ENCODE peak calls at places on chromosomes 6 and 20, in four cellular contexts. A is H1, J is H9, U is neuronal stem cell. L is an unnamed sample.

GRCh38 chr6:39366875-39367618 is 44.5 kb upstream of the KCNK16 start:
- DNase-seq in U (no peak), J (no peak), A (no peak), L (peak; percentile 36)

GRCh38 chr6:125904871-125905270 is 51.7 kb upstream of the HINT3 start:
- DNase-seq in U (no peak), A (no peak), J (no peak), L (peak; percentile 68)

GRCh38 chr6:37713529-37714119 is 15.9 kb upstream of the MDGA1 start:
- DNase-seq in U (no peak), A (no peak), J (no peak), L (peak; percentile 47)

GRCh38 chr20:33947709-33948295 is 45.9 kb upstream of the RALY start:
- DNase-seq in U (peak; percentile 27), A (peak; percentile 82), J (peak; percentile 87), L (peak; percentile 18)

GRCh38 chr6:126963077-126963809 is 155.2 kb upstream of the RSPO3 start:
- DNase-seq in U (no peak), J (peak; percentile 28), A (no peak), L (no peak)

GRCh38 chr6:41697902-41698349 is 37.5 kb downstream of the TFEB start:
- DNase-seq in J (no peak), A (no peak), U (no peak), L (no peak)

GRCh38 chr20:33817411-33817810 is 6.3 kb downstream of the CHMP4B start:
- DNase-seq in A (no peak), U (no peak), J (no peak), L (no peak)

GRCh38 chr6:104642871-104643270 is 216.8 kb downstream of the HACE1 start:
- DNase-seq in U (no peak), J (no peak), A (no peak), L (peak; percentile 28)

GRCh38 chr6:46118836-46119235 is 11.0 kb upstream of the ENPP4 start:
- DNase-seq in A (no peak), U (no peak), J (no peak), L (no peak)

GRCh38 chr6:49713346-49713745 is at the start of gene CRISP2:
- DNase-seq in A (no peak), U (no peak), J (peak; percentile 58), L (no peak)

GRCh38 chr6:20687494-20687893 is 153.2 kb downstream of the CDKAL1 start:
- DNase-seq in J (no peak), U (no peak), A (no peak), L (no peak)

GRCh38 chr6:33418690-33419291 is 884 bp upstream of the CUTA start:
- DNase-seq in A (peak; percentile 55), U (no peak), J (peak; percentile 56), L (peak; percentile 92)

GRCh38 chr6:42963855-42964605 is 3.5 kb downstream of the GNMT start:
- DNase-seq in U (no peak), A (peak; percentile 82), J (peak; percentile 89), L (peak; percentile 78)

GRCh38 chr20:50423758-50424157 is 86.4 kb upstream of the PTPN1 start:
- DNase-seq in U (no peak), J (no peak), A (no peak), L (no peak)

GRCh38 chr20:44174996-44175766 is 11.8 kb downstream of the JPH2 start:
- DNase-seq in J (no peak), A (no peak), U (no peak), L (no peak)
- H3K18ac ChIP-seq in J (no peak overlapping the region), A (no peak overlapping the region), U (peak overlapping the region; percentile 20), L (no peak overlapping the region)

DNA sequence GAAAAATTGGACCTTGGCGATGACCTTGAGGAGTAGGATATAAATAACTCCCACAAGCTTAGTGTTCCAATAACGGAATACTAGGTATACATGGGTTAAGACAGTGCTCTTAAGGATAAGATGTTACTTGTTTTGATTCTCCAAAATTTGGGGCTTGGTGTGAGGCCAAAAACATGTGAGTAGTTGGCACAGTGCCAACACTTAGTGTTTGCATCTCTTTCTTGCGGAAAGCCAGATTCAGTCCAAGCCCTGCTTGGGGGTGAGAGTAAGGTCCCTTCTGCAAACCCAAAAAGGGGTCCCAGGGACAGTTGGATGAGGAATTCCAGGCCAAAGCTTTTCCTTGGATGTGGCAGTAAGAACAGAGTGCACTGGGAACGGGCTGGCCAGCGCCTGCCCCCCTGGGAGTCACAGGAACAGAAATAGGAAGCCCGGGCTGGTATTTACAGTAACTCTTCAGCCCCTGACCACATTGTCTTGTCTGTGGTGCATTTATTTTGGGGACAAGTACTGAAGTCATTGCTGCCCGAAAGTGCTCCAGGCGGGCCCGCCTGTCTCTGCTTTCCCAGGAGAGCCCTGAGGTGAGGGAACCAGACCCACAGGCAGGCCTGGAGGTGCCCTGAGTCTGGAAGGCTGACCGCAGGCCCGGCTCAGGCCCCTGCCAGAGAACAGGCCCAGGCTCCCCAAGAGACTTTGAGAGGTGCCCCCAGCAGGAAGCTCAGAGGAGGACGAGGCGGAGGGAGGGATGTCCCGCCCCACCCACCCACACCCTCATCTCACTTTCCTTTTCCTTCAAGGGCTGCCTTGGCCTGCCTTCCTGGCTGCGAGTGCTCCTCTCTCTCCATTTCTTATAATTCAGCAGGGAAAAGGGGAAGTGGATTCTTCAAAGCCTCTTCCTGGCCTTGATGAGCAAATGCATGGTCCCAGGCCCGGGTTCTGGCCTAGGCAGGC is 218.4 kb downstream of the MAFB start:
- DNase-seq in J (no peak), A (no peak), U (no peak), L (no peak)
- H2BK12ac ChIP-seq in J (no peak overlapping the region), A (no peak overlapping the region), U (peak overlapping the region; percentile 65), L (no peak overlapping the region)

GRCh38 chr20:40331249-40331648 is 357.8 kb downstream of the MAFB start:
- DNase-seq in J (no peak), A (no peak), U (no peak), L (no peak)
- H2BK15ac ChIP-seq in J (no peak overlapping the region), A (no peak overlapping the region), U (no peak overlapping the region), L (no peak overlapping the region)

GRCh38 chr6:53795702-53796450 is 1.1 kb downstream of the LRRC1 start:
- DNase-seq in U (peak; percentile 40), J (no peak), A (peak; percentile 67), L (peak; percentile 35)
- H3K18ac ChIP-seq in U (peak overlapping the region; percentile 93), J (no peak overlapping the region), A (no peak overlapping the region), L (no peak overlapping the region)

GRCh38 chr6:150863213-150863928 is 2.1 kb upstream of the MTHFD1L start:
- DNase-seq in A (no peak), J (no peak), U (no peak), L (no peak)

GRCh38 chr6:150866147-150867073 is 908 bp downstream of the MTHFD1L start:
- DNase-seq in J (peak; percentile 91), A (peak; percentile 91), U (peak; percentile 85), L (peak; percentile 90)

GRCh38 chr6:150865406-150866146 is at the start of gene MTHFD1L:
- DNase-seq in U (peak; percentile 68), J (peak; percentile 84), A (peak; percentile 89), L (peak; percentile 94)

GRCh38 chr6:150867117-150867516 is 1.6 kb downstream of the MTHFD1L start:
- DNase-seq in J (no peak), U (no peak), A (no peak), L (no peak)

GRCh38 chr6:150865043-150865405 is 478 bp upstream of the MTHFD1L start:
- DNase-seq in A (no peak), J (no peak), U (no peak), L (peak; percentile 31)
- H2BK12ac ChIP-seq in A (peak overlapping the region; percentile 81), J (no peak overlapping the region), U (no peak overlapping the region), L (peak overlapping the region; percentile 46)

DNA sequence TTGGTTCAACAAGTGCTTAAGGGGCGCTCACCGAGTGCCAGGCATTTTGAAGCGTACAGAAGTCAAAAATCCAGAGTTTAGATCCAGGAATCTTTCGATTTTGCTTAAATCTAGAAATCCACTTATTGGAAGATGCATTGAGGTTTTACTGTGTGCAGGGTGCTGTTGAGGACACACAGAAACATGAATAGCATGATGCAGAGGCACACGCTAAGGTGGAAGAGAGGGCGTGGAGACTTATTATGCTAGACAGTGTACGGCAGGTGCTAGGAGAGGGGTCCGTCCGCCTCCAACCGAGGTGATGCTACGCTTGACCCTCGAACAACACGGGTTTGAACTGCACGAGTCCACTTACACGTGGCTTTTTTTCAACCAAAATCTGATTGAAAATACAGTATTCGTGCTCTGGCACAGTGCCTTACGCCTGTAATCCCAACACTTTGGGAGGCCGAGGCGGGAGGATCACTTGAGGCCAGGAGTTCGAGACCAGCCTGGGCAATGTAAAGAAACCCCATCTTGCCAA is 1.0 kb upstream of the KIF13A start:
- DNase-seq in J (no peak), A (peak; percentile 29), U (no peak), L (no peak)
- H2BK15ac ChIP-seq in J (no peak overlapping the region), A (peak overlapping the region; percentile 0), U (no peak overlapping the region), L (no peak overlapping the region)

DNA sequence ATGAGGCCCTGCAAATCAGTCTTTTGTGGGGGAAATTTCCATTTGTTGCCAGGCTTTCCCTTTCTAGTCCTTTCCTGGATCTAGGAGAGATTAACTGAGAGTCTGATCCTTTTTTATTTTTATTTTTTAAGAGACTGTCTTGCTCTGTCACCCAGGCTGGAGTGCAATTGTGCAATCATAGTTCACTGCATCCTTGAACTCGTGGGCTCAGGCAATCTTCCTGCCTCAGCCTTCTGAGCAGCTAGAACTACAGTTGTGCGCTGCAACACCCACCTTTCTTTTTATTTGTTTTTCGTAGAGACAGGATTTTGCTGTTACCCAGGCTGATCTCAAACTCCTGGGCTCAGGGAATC is 22.9 kb downstream of the OR2B2 start:
- DNase-seq in A (no peak), J (no peak), U (no peak), L (peak; percentile 19)
- H3K18ac ChIP-seq in A (peak overlapping the region; percentile 81), J (no peak overlapping the region), U (no peak overlapping the region), L (peak overlapping the region; percentile 21)

GRCh38 chr20:17545127-17545526 is 13.9 kb upstream of the BFSP1 start:
- DNase-seq in A (no peak), J (no peak), U (no peak), L (no peak)
- H2BK12ac ChIP-seq in A (no peak overlapping the region), J (no peak overlapping the region), U (no peak overlapping the region), L (no peak overlapping the region)

GRCh38 chr6:18022398-18023231 is 35.2 kb upstream of the KIF13A start:
- DNase-seq in A (no peak), J (peak; percentile 81), U (peak; percentile 88), L (no peak)
- H2BK15ac ChIP-seq in A (no peak overlapping the region), J (no peak overlapping the region), U (no peak overlapping the region), L (no peak overlapping the region)

GRCh38 chr20:45410887-45411286 is 2.8 kb downstream of the DBNDD2 start:
- DNase-seq in A (no peak), U (no peak), J (no peak), L (no peak)

GRCh38 chr20:45407783-45408645 is at the start of gene DBNDD2:
- DNase-seq in J (no peak), A (no peak), U (no peak), L (no peak)

GRCh38 chr20:45409531-45410272 is 1.6 kb downstream of the DBNDD2 start:
- DNase-seq in J (no peak), A (no peak), U (no peak), L (no peak)

GRCh38 chr20:45407067-45407745 is 883 bp upstream of the DBNDD2 start:
- DNase-seq in J (peak; percentile 52), A (no peak), U (peak; percentile 15), L (peak; percentile 67)

GRCh38 chr20:45408646-45409213 is 641 bp downstream of the DBNDD2 start:
- DNase-seq in J (no peak), U (no peak), A (no peak), L (no peak)
- H3K18ac ChIP-seq in J (no peak overlapping the region), U (no peak overlapping the region), A (no peak overlapping the region), L (no peak overlapping the region)

L was measured in mesenchymal stem cell.